ENCODE peak calls at places on chromosomes 4 and X, in six cellular contexts. S is hepatocyte, C is GM23338, E is psoas muscle, Z is epithelial cell of esophagus, U is endodermal cell. P is an unnamed sample.

GRCh38 chr4:109266236-109266635 is 36.2 kb downstream of the COL25A1 start:
- DNase-seq in S (no peak), C (no peak), E (no peak), Z (no peak), U (no peak), P (no peak)

GRCh38 chr4:32789026-32789608 is 2068.9 kb downstream of the PCDH7 start:
- DNase-seq in S (peak; percentile 12), C (no peak), E (no peak), Z (peak; percentile 95), U (no peak), P (peak; percentile 66)

GRCh38 chr4:184382189-184382846 is 92.0 kb downstream of the IRF2 start:
- DNase-seq in S (no peak), C (no peak), E (no peak), Z (no peak), U (peak; percentile 53), P (no peak)

GRCh38 chr4:141447761-141448160 is 188.6 kb upstream of the IL15 start:
- DNase-seq in S (no peak), C (no peak), E (no peak), Z (no peak), U (no peak), P (no peak)

GRCh38 chrX:13250831-13251612 is 68.8 kb downstream of the ATXN3L start:
- DNase-seq in S (peak; percentile 53), C (no peak), E (no peak), Z (no peak), U (no peak), P (peak; percentile 97)

GRCh38 chr4:113436360-113436759 is 325.2 kb downstream of the CAMK2D start:
- DNase-seq in S (no peak), C (no peak), E (no peak), Z (no peak), U (no peak), P (peak; percentile 88)

GRCh38 chrX:13360146-13360545 is 40.3 kb upstream of the ATXN3L start:
- DNase-seq in S (no peak), C (no peak), E (no peak), Z (no peak), U (no peak), P (no peak)

GRCh38 chr4:40507977-40508376 is 121.7 kb downstream of the RBM47 start:
- DNase-seq in S (peak; percentile 60), C (peak; percentile 48), E (no peak), Z (no peak), U (no peak), P (no peak)

GRCh38 chr4:121777625-121778024 is 12.7 kb upstream of the SMIM43 start:
- DNase-seq in S (no peak), C (no peak), E (no peak), Z (no peak), U (no peak), P (no peak)

GRCh38 chr4:124943938-124944337 is 231.4 kb upstream of the ANKRD50 start:
- DNase-seq in S (no peak), C (peak; percentile 58), E (no peak), Z (no peak), U (no peak), P (no peak)

GRCh38 chr4:75370582-75370981 is 143.6 kb downstream of the RCHY1 start:
- DNase-seq in S (no peak), C (no peak), E (no peak), Z (no peak), U (no peak), P (no peak)

GRCh38 chr4:170497729-170498128 is 408.0 kb upstream of the AADAT start:
- DNase-seq in S (no peak), C (no peak), E (no peak), Z (no peak), U (no peak), P (no peak)

DNA sequence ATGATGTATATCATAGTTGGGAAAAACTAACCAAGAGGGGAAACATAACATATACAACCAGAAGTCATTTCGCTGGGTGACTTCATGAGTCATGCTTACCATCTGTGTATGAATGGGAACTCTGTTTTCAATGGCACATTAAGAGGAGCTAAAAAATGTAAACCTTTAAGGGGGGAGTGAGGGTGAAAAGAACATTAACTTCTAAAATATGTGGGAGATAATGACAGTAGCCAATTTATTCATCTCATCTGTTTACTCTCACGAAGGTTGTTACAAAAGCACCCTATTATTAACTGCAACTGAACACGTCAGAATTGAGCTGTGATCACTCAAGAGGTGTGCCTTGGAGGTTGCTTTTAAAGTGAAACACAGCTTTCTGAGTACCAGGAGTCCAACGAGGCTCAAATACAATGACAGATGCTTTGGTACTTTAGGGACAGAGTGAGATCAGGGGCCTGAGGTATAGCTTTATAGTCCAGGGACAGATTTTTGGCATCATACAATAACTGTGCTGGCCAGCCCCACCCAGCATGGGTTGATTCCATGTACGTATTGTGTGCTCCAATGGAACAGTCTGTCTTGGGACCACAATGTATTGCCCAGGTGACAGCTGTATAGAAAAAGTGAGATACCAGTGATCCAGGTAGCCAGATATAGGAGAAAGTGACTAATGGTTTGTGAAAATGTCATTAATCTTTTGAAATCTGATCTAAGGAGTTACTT is 107.3 kb downstream of the AMMECR1 start:
- DNase-seq in S (no peak), C (no peak), E (no peak), Z (peak; percentile 76), U (no peak), P (peak; percentile 90)
- TF ChIP-seq CTCF in S (no peak), C (no peak), E (no peak), Z (no peak), U (no peak), P (no peak)

GRCh38 chr4:97262769-97263168 is 880.5 kb downstream of the STPG2 start:
- DNase-seq in S (no peak), C (no peak), E (no peak), Z (no peak), U (no peak), P (no peak)
- H3K4me3 ChIP-seq in S (no peak overlapping the region), C (no peak overlapping the region), E (no peak overlapping the region), Z (no peak overlapping the region), U (no peak overlapping the region), P (no peak overlapping the region)

GRCh38 chrX:41241962-41242361 is 92.0 kb upstream of the DDX3X start:
- DNase-seq in S (no peak), C (peak; percentile 15), E (no peak), Z (no peak), U (no peak), P (no peak)
- TF ChIP-seq CTCF in S (no peak), C (no peak), E (no peak), Z (no peak), U (no peak), P (no peak)

GRCh38 chrX:72307646-72308051 is 1.9 kb upstream of the CITED1 start:
- DNase-seq in S (no peak), C (peak; percentile 17), E (no peak), Z (no peak), U (no peak), P (no peak)
- H3K4me3 ChIP-seq in S (no peak overlapping the region), C (peak overlapping the region; percentile 58), E (peak overlapping the region; percentile 71), Z (no peak overlapping the region), U (no peak overlapping the region), P (no peak overlapping the region)

DNA sequence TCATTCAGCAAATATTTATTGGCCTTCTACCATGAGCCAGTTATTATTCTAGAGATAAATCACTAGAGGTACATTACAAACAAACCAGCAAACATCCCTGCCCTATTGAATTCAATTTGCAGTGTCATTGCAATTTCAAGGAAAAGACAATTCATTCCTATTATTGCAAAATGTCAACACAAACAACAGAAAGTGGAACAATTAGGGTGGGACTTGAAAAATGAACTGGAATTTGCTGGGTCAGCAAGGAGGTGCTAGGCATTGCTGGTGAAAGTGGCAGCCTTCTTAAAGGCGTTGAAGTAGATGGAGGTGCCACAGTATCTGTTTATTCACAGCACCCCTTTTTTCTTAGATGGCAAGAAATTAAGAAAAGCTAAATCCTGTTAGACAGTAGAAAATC is 224.0 kb upstream of the BMP3 start:
- DNase-seq in S (no peak), C (no peak), E (no peak), Z (peak; percentile 37), U (no peak), P (no peak)
- TF ChIP-seq CTCF in S (no peak), C (no peak), E (no peak), Z (no peak), U (no peak), P (no peak)

GRCh38 chr4:8860096-8860891 is 11.3 kb downstream of the HMX1 start:
- DNase-seq in S (no peak), C (peak; percentile 76), E (peak; percentile 12), Z (no peak), U (no peak), P (no peak)
- H3K4me3 ChIP-seq in S (no peak overlapping the region), C (peak overlapping the region; percentile 54), E (no peak overlapping the region), Z (no peak overlapping the region), U (no peak overlapping the region), P (no peak overlapping the region)

GRCh38 chrX:22758807-22759481 is 240.8 kb upstream of the DDX53 start:
- DNase-seq in S (no peak), C (no peak), E (no peak), Z (no peak), U (no peak), P (no peak)

GRCh38 chrX:22760513-22761057 is 239.2 kb upstream of the DDX53 start:
- DNase-seq in S (no peak), C (peak; percentile 5), E (no peak), Z (no peak), U (no peak), P (no peak)
- TF ChIP-seq CTCF in S (no peak), C (no peak), E (no peak), Z (no peak), U (peak; percentile 62), P (no peak)

DNA sequence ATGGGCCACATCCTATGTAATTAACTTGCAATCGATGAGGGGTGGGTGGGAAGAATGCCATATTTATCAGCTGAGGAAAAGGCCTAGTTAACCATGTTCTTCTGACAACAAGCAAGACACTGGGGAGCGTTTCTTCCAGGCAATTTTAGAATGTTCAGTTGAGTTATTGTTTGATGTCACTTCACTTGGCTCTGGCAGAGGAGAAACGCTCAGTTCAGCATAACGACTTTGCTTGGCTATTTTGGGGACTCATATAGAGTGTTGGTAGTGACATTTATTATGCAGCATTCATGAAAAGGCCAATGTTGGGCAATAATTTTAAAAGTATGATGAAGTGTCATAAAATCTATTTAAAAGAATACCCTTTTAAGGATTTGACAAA is 650 bp downstream of the SYNPO2 start:
- DNase-seq in S (no peak), C (no peak), E (no peak), Z (no peak), U (no peak), P (no peak)
- H3K4me3 ChIP-seq in S (no peak overlapping the region), C (peak overlapping the region; percentile 58), E (peak overlapping the region; percentile 75), Z (peak overlapping the region; percentile 47), U (peak overlapping the region; percentile 70), P (peak overlapping the region; percentile 52)

GRCh38 chrX:150361070-150361776 is 1.9 kb upstream of the MAMLD1 start:
- DNase-seq in S (peak; percentile 40), C (peak; percentile 57), E (peak; percentile 53), Z (peak; percentile 20), U (peak; percentile 77), P (no peak)
- TF ChIP-seq CTCF in S (peak; percentile 17), C (peak; percentile 54), E (no peak), Z (peak; percentile 8), U (peak; percentile 67), P (no peak)

P was measured in fibroblast of mammary gland.